ENCODE peak calls at places on chromosomes 6 and 20, in nine cellular contexts. H is AG20443; N is AG04450; B is KBM-7; P is NCI-H2029 treated with DMSO at 0.1 percent for 48 hours; C is ovary; F is psoas muscle; E is stimulated activated naive CD4-positive, alpha-beta T cell; O is prostate gland. Q is an unnamed sample.

GRCh38 chr20:61127311-61128044 is 124.6 kb upstream of the CDH4 start:
- DNase-seq in P (no peak), C (no peak), B (no peak), H (peak; percentile 66), N (peak; percentile 73), F (no peak), E (no peak), O (no peak), Q (no peak)

GRCh38 chr20:10061641-10062040 is 26.9 kb downstream of the ANKEF1 start:
- DNase-seq in E (no peak), F (no peak), B (no peak), O (no peak), C (no peak), N (no peak), H (no peak), P (peak; percentile 12), Q (no peak)

GRCh38 chr20:37875776-37876175 is 27.2 kb upstream of the VSTM2L start:
- DNase-seq in H (no peak), P (no peak), N (no peak), C (no peak), B (no peak), E (no peak), O (no peak), F (no peak), Q (no peak)

GRCh38 chr20:24357169-24357568 is 112.3 kb upstream of the SYNDIG1 start:
- DNase-seq in P (peak; percentile 75), O (no peak), C (no peak), B (no peak), H (no peak), N (no peak), E (no peak), F (no peak), Q (no peak)

GRCh38 chr6:166275714-166276166 is 32.5 kb downstream of the PRR18 start:
- DNase-seq in P (peak; percentile 22), F (peak; percentile 56), E (peak; percentile 59), H (peak; percentile 90), O (peak; percentile 33), B (peak; percentile 86), N (no peak), C (peak; percentile 71), Q (peak; percentile 91)

GRCh38 chr6:33949111-33949510 is 145.3 kb upstream of the MLN start:
- DNase-seq in O (no peak), C (no peak), N (no peak), P (no peak), H (no peak), E (no peak), B (no peak), F (no peak), Q (no peak)

GRCh38 chr6:45791600-45792168 is 224.0 kb downstream of the CLIC5 start:
- DNase-seq in B (no peak), O (no peak), C (no peak), P (no peak), F (no peak), N (peak; percentile 20), E (no peak), H (peak; percentile 66), Q (no peak)

GRCh38 chr6:43833223-43833995 is 63.4 kb downstream of the VEGFA start:
- DNase-seq in O (no peak), E (no peak), F (no peak), H (no peak), N (no peak), P (no peak), B (no peak), C (no peak), Q (no peak)